ENCODE peak calls at places on chromosome 7, in four cellular contexts. M is LHCN-M2, R is AG08395, I is ACHN. W is an unnamed sample.

GRCh38 chr7:3493499-3493898 is 192.4 kb downstream of the SDK1 start:
- DNase-seq in I (peak; percentile 84), R (no peak), M (peak; percentile 73), W (no peak)

GRCh38 chr7:82288769-82289535 is 154.6 kb downstream of the CACNA2D1 start:
- DNase-seq in M (no peak), R (no peak), I (no peak), W (no peak)

GRCh38 chr7:157542669-157543021 is 205.8 kb downstream of the DNAJB6 start:
- DNase-seq in M (no peak), R (no peak), I (no peak), W (no peak)

GRCh38 chr7:158576050-158576762 is 11.4 kb downstream of the PTPRN2 start:
- DNase-seq in M (no peak), I (no peak), R (no peak), W (no peak)

GRCh38 chr7:70092314-70093303 is 494.3 kb downstream of the AUTS2 start:
- DNase-seq in R (peak; percentile 79), I (no peak), M (peak; percentile 77), W (no peak)

GRCh38 chr7:112199035-112199655 is 7.1 kb downstream of the DOCK4 start:
- DNase-seq in R (no peak), I (no peak), M (peak; percentile 72), W (no peak)

GRCh38 chr7:70480913-70481579 is 650.9 kb upstream of the GALNT17 start:
- DNase-seq in R (no peak), I (no peak), M (no peak), W (no peak)

GRCh38 chr7:124072603-124073324 is 39.9 kb upstream of the TMEM229A start:
- DNase-seq in I (peak; percentile 33), R (peak; percentile 44), M (peak; percentile 60), W (no peak)

GRCh38 chr7:2248984-2249694 is 7.1 kb downstream of the NUDT1 start:
- DNase-seq in I (peak; percentile 90), R (peak; percentile 98), M (peak; percentile 98), W (no peak)

GRCh38 chr7:3260425-3260762 is 40.7 kb upstream of the SDK1 start:
- DNase-seq in M (peak; percentile 87), R (peak; percentile 44), I (peak; percentile 69), W (no peak)

GRCh38 chr7:33982425-33982786 is 77.1 kb downstream of the BMPER start:
- DNase-seq in I (peak; percentile 72), R (peak; percentile 31), M (peak; percentile 86), W (no peak)

GRCh38 chr7:43480581-43480980 is 102.3 kb upstream of the STK17A start:
- DNase-seq in I (no peak), R (no peak), M (no peak), W (no peak)

GRCh38 chr7:40811666-40812065 is 676.9 kb downstream of the SUGCT start:
- DNase-seq in M (no peak), R (no peak), I (no peak), W (no peak)

GRCh38 chr7:98133621-98134266 is 27.1 kb downstream of the LMTK2 start:
- DNase-seq in M (peak; percentile 80), R (peak; percentile 31), I (peak; percentile 91), W (no peak)

GRCh38 chr7:155411718-155412415 is 46.1 kb upstream of the EN2 start:
- DNase-seq in M (no peak), R (no peak), I (no peak), W (no peak)

GRCh38 chr7:455110-455928 is 64.3 kb downstream of the PDGFA start:
- DNase-seq in R (no peak), M (no peak), I (no peak), W (peak; percentile 92)

GRCh38 chr7:138967159-138967558 is 14.0 kb downstream of the KIAA1549 start:
- DNase-seq in R (no peak), M (no peak), I (no peak), W (no peak)

GRCh38 chr7:47588704-47589225 is 6.9 kb upstream of the TNS3 start:
- DNase-seq in M (no peak), R (no peak), I (no peak), W (no peak)